ENCODE peak calls at places on chromosomes 12 and 14, in six cellular contexts. J, V, K, O, B and X are unnamed samples.
A peak's percentile ranks its signal among the peaks of the same experiment; 100 is the strongest.

GRCh38 chr12:46404733-46405132 is 32.2 kb upstream of the SLC38A2 start:
- DNase-seq in J (no peak), V (no peak), K (no peak), O (no peak), B (no peak), X (no peak)

GRCh38 chr14:72164420-72165150 is 232.4 kb downstream of the RGS6 start:
- DNase-seq in J (no peak), V (no peak), K (no peak), O (no peak), B (no peak), X (no peak)

GRCh38 chr12:3533703-3534386 is 42.8 kb downstream of the PRMT8 start:
- DNase-seq in J (no peak), V (peak; percentile 59), K (peak; percentile 15), O (peak; percentile 13), B (no peak), X (peak; percentile 7)

GRCh38 chr12:113329791-113330417 is 5.0 kb downstream of the SLC8B1 start:
- DNase-seq in J (no peak), V (no peak), K (no peak), O (no peak), B (no peak), X (no peak)

GRCh38 chr14:94322648-94323570 is at the start of gene SERPINA6:
- DNase-seq in J (peak; percentile 46), V (peak; percentile 29), K (peak; percentile 66), O (no peak), B (no peak), X (peak; percentile 72)

GRCh38 chr14:101116065-101116464 is 212.5 kb upstream of the RTL1 start:
- DNase-seq in J (no peak), V (no peak), K (no peak), O (no peak), B (no peak), X (no peak)

GRCh38 chr14:100909439-100909838 is 5.9 kb upstream of the RTL1 start:
- DNase-seq in J (no peak), V (no peak), K (no peak), O (no peak), B (no peak), X (no peak)

GRCh38 chr12:9760699-9761406 is at the start of gene CD69:
- DNase-seq in J (peak; percentile 49), V (no peak), K (no peak), O (no peak), B (peak; percentile 12), X (no peak)

GRCh38 chr14:25006961-25007795 is 42.8 kb downstream of the STXBP6 start:
- DNase-seq in J (no peak), V (no peak), K (peak; percentile 83), O (peak; percentile 62), B (no peak), X (peak; percentile 82)

GRCh38 chr12:53147181-53147580 is 33.3 kb upstream of the ZNF740 start:
- DNase-seq in J (no peak), V (no peak), K (no peak), O (no peak), B (no peak), X (no peak)

GRCh38 chr12:53147653-53148052 is 32.9 kb upstream of the ZNF740 start:
- DNase-seq in J (no peak), V (no peak), K (no peak), O (no peak), B (no peak), X (no peak)

GRCh38 chr12:53145861-53146260 is 34.7 kb upstream of the ZNF740 start:
- DNase-seq in J (no peak), V (no peak), K (no peak), O (no peak), B (no peak), X (no peak)

GRCh38 chr12:53145383-53145782 is 35.1 kb upstream of the ZNF740 start:
- DNase-seq in J (no peak), V (no peak), K (peak; percentile 72), O (no peak), B (no peak), X (peak; percentile 11)

GRCh38 chr12:53143355-53143754 is 37.2 kb upstream of the ZNF740 start:
- DNase-seq in J (no peak), V (no peak), K (no peak), O (no peak), B (no peak), X (no peak)
- H3K4me3 ChIP-seq in J (no peak overlapping the region), V (no peak overlapping the region), K (no peak overlapping the region), O (no peak overlapping the region), B (no peak overlapping the region), X (no peak overlapping the region)

GRCh38 chr12:48768736-48769135 is 20.2 kb downstream of the ADCY6 start:
- DNase-seq in J (no peak), V (no peak), K (no peak), O (no peak), B (no peak), X (no peak)
- H3K36me3 ChIP-seq in J (peaks cover 10% of the 10 kb centered on the region), V (peaks cover 18% of the 10 kb centered on the region), K (peaks cover 26% of the 10 kb centered on the region), O (peaks cover 29% of the 10 kb centered on the region), B (no peaks in the 10 kb centered on the region), X (peaks cover 65% of the 10 kb centered on the region)

GRCh38 chr12:26120561-26121274 is 4.1 kb downstream of the BHLHE41 start:
- DNase-seq in J (no peak), V (no peak), K (no peak), O (peak; percentile 51), B (no peak), X (peak; percentile 26)

GRCh38 chr12:26119391-26119981 is 5.4 kb downstream of the BHLHE41 start:
- DNase-seq in J (peak; percentile 40), V (peak; percentile 56), K (peak; percentile 84), O (peak; percentile 88), B (peak; percentile 19), X (peak; percentile 88)

GRCh38 chr12:26121841-26122680 is 2.8 kb downstream of the BHLHE41 start:
- DNase-seq in J (peak; percentile 38), V (peak; percentile 76), K (no peak), O (peak; percentile 35), B (peak; percentile 28), X (peak; percentile 62)

GRCh38 chr12:26122681-26123481 is 2.0 kb downstream of the BHLHE41 start:
- DNase-seq in J (peak; percentile 79), V (peak; percentile 74), K (peak; percentile 79), O (peak; percentile 74), B (no peak), X (peak; percentile 81)

DNA sequence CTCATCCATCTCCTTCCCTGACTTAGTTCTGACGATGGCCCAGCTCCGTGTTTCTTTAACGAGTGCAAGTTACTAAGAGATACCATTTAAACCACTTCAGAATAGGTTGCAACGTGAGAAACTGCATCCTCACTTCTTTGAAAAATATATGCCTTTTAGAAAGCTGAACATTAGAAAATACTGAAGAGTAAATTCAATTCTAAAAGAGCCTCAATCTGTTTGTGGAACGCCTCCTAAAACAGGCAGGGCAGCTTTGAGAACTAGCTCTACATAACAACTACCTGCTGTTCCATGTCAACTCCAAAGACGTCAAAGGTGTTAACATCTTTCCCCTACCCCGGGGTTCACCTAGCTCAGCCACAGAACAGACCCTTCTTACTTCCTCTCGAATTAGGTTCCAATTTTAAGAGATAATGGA is 3.5 kb downstream of the BHLHE41 start:
- DNase-seq in J (no peak), V (no peak), K (no peak), O (peak; percentile 53), B (no peak), X (no peak)
- H3K9ac ChIP-seq in J (peak overlapping the region; percentile 71), V (peak overlapping the region; percentile 62), K (no peak overlapping the region), O (peak overlapping the region; percentile 90), B (no peak overlapping the region), X (peak overlapping the region; percentile 83)

DNA sequence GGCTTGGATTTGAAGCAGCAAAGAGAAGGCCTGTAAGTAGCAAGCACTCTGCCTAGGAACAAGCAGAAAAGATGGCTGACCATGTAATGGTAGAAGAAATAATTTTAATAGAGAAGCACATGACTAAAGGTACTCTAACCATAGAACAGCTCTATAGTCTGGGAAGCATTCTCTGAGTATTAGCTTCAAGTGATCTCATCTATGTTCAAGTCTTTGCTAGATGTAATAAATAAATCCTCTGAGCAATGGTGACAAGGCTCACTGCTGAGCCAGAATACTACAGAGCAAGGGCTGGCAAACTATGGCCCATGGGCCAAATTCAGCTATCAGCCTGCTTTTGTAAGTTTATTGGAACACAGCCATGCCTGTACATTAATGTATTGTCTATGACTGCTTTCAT is 84.8 kb downstream of the PEBP1 start:
- DNase-seq in J (no peak), V (no peak), K (peak; percentile 10), O (no peak), B (no peak), X (no peak)
- H3K4me3 ChIP-seq in J (no peak overlapping the region), V (no peak overlapping the region), K (no peak overlapping the region), O (no peak overlapping the region), B (no peak overlapping the region), X (no peak overlapping the region)

GRCh38 chr14:20388159-20388558 is 25.1 kb downstream of the TEP1 start:
- DNase-seq in J (no peak), V (no peak), K (no peak), O (no peak), B (no peak), X (no peak)

GRCh38 chr14:20386276-20386855 is 26.9 kb downstream of the TEP1 start:
- DNase-seq in J (no peak), V (no peak), K (no peak), O (no peak), B (no peak), X (no peak)

GRCh38 chr14:20387577-20387976 is 25.7 kb downstream of the TEP1 start:
- DNase-seq in J (no peak), V (no peak), K (no peak), O (no peak), B (no peak), X (no peak)

DNA sequence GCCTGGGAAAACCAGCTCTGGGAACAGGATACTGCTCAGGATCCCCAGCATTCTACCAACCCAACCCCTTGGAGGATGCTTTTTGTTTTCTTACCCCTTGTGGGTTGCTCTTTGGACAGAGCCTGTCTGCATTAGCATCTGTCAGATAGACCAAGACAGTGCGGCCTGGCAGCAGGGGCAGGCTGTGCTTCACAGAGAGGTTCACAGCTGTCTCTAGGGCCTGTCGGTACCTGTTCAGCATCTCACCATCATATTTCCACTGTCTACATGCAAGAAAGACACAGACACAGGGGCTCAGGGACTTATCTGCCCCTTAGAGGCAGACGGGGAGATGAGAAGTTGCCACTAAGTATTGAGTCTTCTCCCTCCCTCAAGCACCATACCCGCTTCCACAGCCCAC is 21.8 kb downstream of the TEP1 start:
- DNase-seq in J (no peak), V (no peak), K (no peak), O (no peak), B (no peak), X (no peak)
- H3K36me3 ChIP-seq in J (peaks cover 42% of the 10 kb centered on the region), V (peaks cover 49% of the 10 kb centered on the region), K (peaks cover 18% of the 10 kb centered on the region), O (peaks cover 24% of the 10 kb centered on the region), B (peaks cover 39% of the 10 kb centered on the region), X (peaks cover 89% of the 10 kb centered on the region)